ENCODE peak calls at places on chromosome 5, in eight cellular contexts. G is RWPE1, W is GM12891, J is head of caudate nucleus, B is GM23248, L is NCI-H1092 treated with DMSO at 0.1 percent for 48 hours, E is occipital lobe, X is iris pigment epithelial cell. N is an unnamed sample.

GRCh38 chr5:90480699-90481098 is 6.0 kb downstream of the POLR3G start:
- DNase-seq in W (no peak), L (no peak), J (no peak), G (no peak), B (no peak), X (peak), E (no peak), N (no peak)

GRCh38 chr5:94992325-94992724 is 292.6 kb downstream of the MCTP1 start:
- DNase-seq in B (no peak), E (no peak), X (no peak), W (no peak), G (no peak), L (no peak), J (no peak), N (no peak)

GRCh38 chr5:180755601-180756000 is 15.7 kb upstream of the OR2Y1 start:
- DNase-seq in X (no peak), J (no peak), G (no peak), W (no peak), B (no peak), L (no peak), E (no peak), N (no peak)

GRCh38 chr5:54556136-54556535 is 38.6 kb downstream of the SNX18 start:
- DNase-seq in L (no peak), G (no peak), J (no peak), W (no peak), E (no peak), X (no peak), B (no peak), N (no peak)

GRCh38 chr5:15574121-15574520 is 74.1 kb downstream of the FBXL7 start:
- DNase-seq in X (no peak), E (no peak), B (no peak), W (no peak), L (no peak), J (no peak), G (no peak), N (no peak)

GRCh38 chr5:150108711-150109605 is 22.6 kb upstream of the CSF1R start:
- DNase-seq in X (no peak), J (no peak), G (no peak), L (no peak), B (no peak), E (no peak), W (peak), N (peak)

GRCh38 chr5:42596817-42597216 is 159.8 kb upstream of the CCDC152 start:
- DNase-seq in B (no peak), X (no peak), E (no peak), J (no peak), W (no peak), G (no peak), L (no peak), N (no peak)

GRCh38 chr5:76546497-76547102 is 76.6 kb downstream of the F2RL2 start:
- DNase-seq in G (no peak), E (no peak), W (no peak), X (no peak), B (no peak), L (no peak), J (no peak), N (no peak)

GRCh38 chr5:23208959-23209431 is 298.4 kb upstream of the PRDM9 start:
- DNase-seq in B (peak), L (peak), J (no peak), G (peak), E (no peak), W (peak), X (peak), N (no peak)

GRCh38 chr5:88484367-88484766 is 215.7 kb upstream of the TMEM161B start:
- DNase-seq in L (no peak), J (no peak), E (no peak), G (no peak), B (no peak), W (no peak), X (no peak), N (no peak)

GRCh38 chr5:891837-892389 is 688 bp downstream of the BRD9 start:
- DNase-seq in W (peak), B (peak), L (no peak), X (peak), G (peak), J (peak), E (no peak), N (no peak)

GRCh38 chr5:40831346-40832210 is 3.4 kb downstream of the RPL37 start:
- DNase-seq in X (no peak), E (no peak), G (no peak), J (no peak), W (no peak), L (no peak), B (no peak), N (no peak)

GRCh38 chr5:130065617-130066016 is 161.4 kb downstream of the CHSY3 start:
- DNase-seq in J (no peak), E (no peak), G (no peak), W (no peak), X (no peak), B (no peak), L (no peak), N (no peak)

GRCh38 chr5:171355302-171355724 is 32.3 kb upstream of the NPM1 start:
- DNase-seq in J (no peak), W (no peak), L (no peak), X (no peak), E (no peak), B (no peak), G (no peak), N (no peak)

GRCh38 chr5:78260771-78261170 is 33.7 kb downstream of the AP3B1 start:
- DNase-seq in X (peak), L (no peak), J (no peak), B (no peak), E (no peak), G (peak), W (no peak), N (no peak)

GRCh38 chr5:42811591-42812392 is at the start of gene SELENOP:
- DNase-seq in J (peak), X (peak), B (peak), E (peak), W (no peak), L (no peak), G (no peak), N (peak)

GRCh38 chr5:34499001-34499734 is 157.0 kb upstream of the RAI14 start:
- DNase-seq in L (no peak), W (no peak), B (peak), E (no peak), G (no peak), X (peak), J (no peak), N (no peak)

GRCh38 chr5:131289738-131290137 is 25.9 kb downstream of the CDC42SE2 start:
- DNase-seq in B (no peak), E (no peak), W (no peak), L (no peak), J (no peak), G (no peak), X (no peak), N (no peak)

GRCh38 chr5:145233461-145233860 is 601.7 kb downstream of the PRELID2 start:
- DNase-seq in J (no peak), W (no peak), X (no peak), B (no peak), E (no peak), L (no peak), G (no peak), N (no peak)

GRCh38 chr5:74316064-74316586 is 324.4 kb downstream of the ENC1 start:
- DNase-seq in B (peak), X (peak), L (peak), G (peak), E (no peak), W (no peak), J (no peak), N (no peak)

GRCh38 chr5:39427225-39427624 is 2.4 kb upstream of the DAB2 start:
- DNase-seq in G (no peak), X (peak), J (no peak), E (no peak), L (no peak), B (peak), W (no peak), N (no peak)

GRCh38 chr5:36607114-36607561 is 732 bp downstream of the SLC1A3 start:
- DNase-seq in E (no peak), G (peak), W (no peak), B (peak), L (no peak), X (peak), J (peak), N (peak)

GRCh38 chr5:174145821-174146220 is 100.3 kb downstream of the NSG2 start:
- DNase-seq in W (no peak), X (no peak), E (peak), G (no peak), J (peak), B (peak), L (no peak), N (no peak)

GRCh38 chr5:140331638-140332037 is 14.8 kb downstream of the HBEGF start:
- DNase-seq in W (no peak), X (no peak), L (no peak), G (no peak), J (no peak), E (no peak), B (no peak), N (no peak)

GRCh38 chr5:174935854-174936474 is 211.6 kb downstream of the MSX2 start:
- DNase-seq in B (peak), G (peak), L (peak), W (peak), X (peak), E (peak), J (peak), N (peak)

GRCh38 chr5:131634666-131634995 is 398 bp downstream of the RAPGEF6 start:
- DNase-seq in J (peak), W (no peak), E (peak), L (peak), B (peak), X (peak), G (peak), N (no peak)

GRCh38 chr5:111495159-111495558 is 17.2 kb downstream of the STARD4 start:
- DNase-seq in G (peak), L (no peak), E (no peak), B (no peak), W (no peak), J (no peak), X (no peak), N (no peak)

GRCh38 chr5:142143878-142144277 is 35.3 kb downstream of the NDFIP1 start:
- DNase-seq in J (no peak), W (no peak), E (no peak), X (peak), B (peak), G (peak), L (peak), N (no peak)

GRCh38 chr5:1111727-1112289 is at the start of gene SLC12A7:
- DNase-seq in E (no peak), J (peak), G (peak), B (peak), W (peak), X (no peak), L (no peak), N (peak)

GRCh38 chr5:77663081-77663863 is 24.8 kb upstream of the OTP start:
- DNase-seq in E (no peak), G (no peak), B (peak), L (no peak), X (no peak), J (no peak), W (no peak), N (no peak)

GRCh38 chr5:81751836-81752643 is 1.1 kb upstream of the SSBP2 start:
- DNase-seq in B (peak), G (no peak), X (no peak), J (peak), W (no peak), L (peak), E (no peak), N (peak)

GRCh38 chr5:138953370-138954256 is 78.5 kb upstream of the LRRTM2 start:
- DNase-seq in G (peak), W (peak), B (peak), X (peak), L (peak), J (peak), E (peak), N (peak)

GRCh38 chr5:103774736-103775135 is 212.1 kb upstream of the NUDT12 start:
- DNase-seq in X (peak), L (no peak), E (no peak), G (no peak), W (no peak), B (no peak), J (no peak), N (no peak)

GRCh38 chr5:84383816-84384603 is 670 bp downstream of the EDIL3 start:
- DNase-seq in J (peak), E (peak), L (no peak), X (peak), W (no peak), G (no peak), B (peak), N (peak)

GRCh38 chr5:130652178-130652577 is 512.9 kb downstream of the HINT1 start:
- DNase-seq in J (no peak), E (no peak), W (no peak), X (peak), L (no peak), B (no peak), G (peak), N (no peak)

GRCh38 chr5:169696621-169697517 is 59.8 kb downstream of the DOCK2 start:
- DNase-seq in L (no peak), J (no peak), W (no peak), G (peak), B (peak), E (no peak), X (peak), N (no peak)

GRCh38 chr5:38847549-38848341 is 1.9 kb downstream of the OSMR start:
- DNase-seq in E (no peak), L (no peak), J (no peak), W (no peak), X (no peak), G (no peak), B (peak), N (no peak)

GRCh38 chr5:129768715-129769114 is 20.8 kb downstream of the MINAR2 start:
- DNase-seq in X (no peak), W (no peak), E (no peak), L (no peak), G (no peak), J (no peak), B (no peak), N (no peak)

GRCh38 chr5:5105531-5105930 is 34.6 kb upstream of the ADAMTS16 start:
- DNase-seq in J (no peak), L (no peak), B (no peak), W (no peak), X (no peak), G (peak), E (no peak), N (no peak)

N was measured in Right ventricle myocardium superior.